ENCODE peak calls at places on chromosomes 6 and 20, in five cellular contexts. C is GM12878, F is H1, N is SK-N-SH, R is K562. E is an unnamed sample. For H3K4me1, the result is how much of the 10 kb centered on the place peaks cover.

GRCh38 chr6:159999240-159999671 is 30.4 kb downstream of the IGF2R start:
- DNase-seq in N (no peak), C (no peak), R (peak), F (no peak), E (peak)

GRCh38 chr20:54415967-54416366 is 59.4 kb upstream of the DOK5 start:
- DNase-seq in C (no peak), F (no peak), N (no peak), R (no peak), E (no peak)

GRCh38 chr20:62120990-62121775 is 1.1 kb upstream of the LSM14B start:
- DNase-seq in F (no peak), R (no peak), N (no peak), C (no peak), E (no peak)

GRCh38 chr20:44701889-44702288 is 13.3 kb upstream of the CCN5 start:
- DNase-seq in N (no peak), C (no peak), F (no peak), R (no peak), E (no peak)

GRCh38 chr20:31680286-31681127 is 42.2 kb downstream of the BCL2L1 start:
- DNase-seq in F (no peak), R (no peak), N (no peak), C (no peak), E (no peak)

GRCh38 chr6:74931567-74931966 is 274.3 kb downstream of the COL12A1 start:
- DNase-seq in N (no peak), F (no peak), C (no peak), R (no peak), E (no peak)

GRCh38 chr20:44264287-44264686 is 17.2 kb downstream of the GDAP1L1 start:
- DNase-seq in R (no peak), C (no peak), F (no peak), N (no peak), E (no peak)

GRCh38 chr6:130385059-130385695 is 19.4 kb downstream of the TMEM200A start:
- DNase-seq in F (no peak), R (no peak), C (no peak), N (no peak), E (no peak)

GRCh38 chr20:23939063-23939462 is 49.5 kb downstream of the GGTLC1 start:
- DNase-seq in R (no peak), C (no peak), F (no peak), N (no peak), E (no peak)

GRCh38 chr6:68951350-68951749 is 316.3 kb downstream of the ADGRB3 start:
- DNase-seq in N (no peak), F (no peak), C (no peak), R (no peak), E (no peak)

GRCh38 chr20:54140927-54141566 is 32.7 kb downstream of the CYP24A1 start:
- DNase-seq in N (no peak), C (no peak), R (no peak), F (no peak), E (peak)

GRCh38 chr6:139965393-139965792 is 590.9 kb upstream of the CITED2 start:
- DNase-seq in F (no peak), C (no peak), R (no peak), N (no peak), E (no peak)

GRCh38 chr20:31718952-31719643 is 3.6 kb downstream of the BCL2L1 start:
- DNase-seq in F (no peak), N (no peak), C (no peak), R (no peak), E (no peak)

GRCh38 chr6:98579089-98579488 is 255.3 kb upstream of the POU3F2 start:
- DNase-seq in N (no peak), F (no peak), R (no peak), C (no peak), E (no peak)

GRCh38 chr20:64092258-64093012 is 8.2 kb upstream of the LKAAEAR1 start:
- DNase-seq in F (no peak), R (no peak), N (no peak), C (no peak), E (no peak)

GRCh38 chr6:18367371-18367770 is 19.8 kb upstream of the RNF144B start:
- DNase-seq in F (no peak), N (no peak), C (no peak), R (no peak), E (no peak)

GRCh38 chr6:120355822-120356221 is 978.5 kb downstream of the TBC1D32 start:
- DNase-seq in R (no peak), F (no peak), N (peak), C (no peak), E (no peak)

GRCh38 chr6:81962198-81962597 is 209.7 kb upstream of the TENT5A start:
- DNase-seq in F (no peak), R (no peak), N (no peak), C (no peak), E (no peak)

DNA sequence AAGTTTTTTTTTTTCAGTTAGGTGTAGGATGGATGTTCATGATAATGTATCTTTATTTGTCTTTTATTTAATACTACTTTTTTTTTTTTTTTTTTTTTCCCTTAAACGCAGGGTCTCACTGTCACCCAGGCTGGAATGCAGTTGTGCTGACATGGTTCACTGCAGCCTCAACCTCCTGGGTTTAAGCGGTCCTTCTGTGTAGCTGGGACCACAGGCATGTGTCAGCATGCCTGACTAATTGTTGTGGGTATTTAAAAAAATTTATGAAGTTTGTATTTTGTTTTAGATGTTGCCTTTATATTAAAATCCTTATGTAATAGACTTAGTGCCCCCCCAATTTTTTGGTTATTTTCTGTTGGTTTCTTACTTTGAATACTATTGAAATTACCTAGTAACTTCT is 42.6 kb downstream of the NCOA3 start:
- DNase-seq in F (no peak), N (no peak), C (no peak), R (no peak), E (no peak)
- TF ChIP-seq TAF1 in F (no peak), N (no peak), C (no peak), R (no peak), E (no peak)

DNA sequence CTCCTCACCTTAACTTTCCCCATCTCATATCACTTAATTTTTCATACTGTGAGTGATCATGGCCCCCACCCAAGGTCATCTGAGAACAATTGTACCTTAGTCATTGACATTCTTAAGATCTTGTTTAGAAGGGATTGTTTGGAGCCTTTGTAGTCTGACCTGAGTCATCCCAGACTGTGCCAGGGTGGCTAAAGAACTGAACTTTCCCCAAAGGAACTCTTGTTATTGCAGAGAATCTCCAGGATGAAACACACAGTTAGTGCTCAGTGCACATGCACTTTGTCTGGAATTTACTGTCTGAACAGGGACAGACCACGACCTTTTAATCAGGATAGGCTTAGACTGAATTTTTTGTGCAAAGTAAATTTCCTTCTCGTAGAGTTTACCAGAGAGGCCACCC is 112.6 kb upstream of the CCN2 start:
- DNase-seq in F (no peak), N (no peak), R (no peak), C (no peak), E (peak)
- H3K4me1 ChIP-seq in F (under half), N (under half), R (under half), C (under half), E (under half)

GRCh38 chr6:12937971-12938370 is 221.4 kb downstream of the PHACTR1 start:
- DNase-seq in N (no peak), C (no peak), R (no peak), F (no peak), E (no peak)
- TF ChIP-seq TAF1 in N (no peak), C (no peak), R (no peak), F (no peak), E (no peak)

GRCh38 chr20:25057234-25058050 is 497 bp downstream of the ACSS1 start:
- DNase-seq in C (no peak), N (peak), F (peak), R (no peak), E (no peak)

GRCh38 chr20:25059487-25059820 is 1.5 kb upstream of the ACSS1 start:
- DNase-seq in N (no peak), R (no peak), C (no peak), F (no peak), E (no peak)

GRCh38 chr20:25059866-25060465 is 2.0 kb upstream of the ACSS1 start:
- DNase-seq in C (no peak), N (no peak), F (no peak), R (no peak), E (no peak)

GRCh38 chr20:25058051-25058796 is at the start of gene ACSS1:
- DNase-seq in N (peak), R (no peak), F (peak), C (peak), E (no peak)

DNA sequence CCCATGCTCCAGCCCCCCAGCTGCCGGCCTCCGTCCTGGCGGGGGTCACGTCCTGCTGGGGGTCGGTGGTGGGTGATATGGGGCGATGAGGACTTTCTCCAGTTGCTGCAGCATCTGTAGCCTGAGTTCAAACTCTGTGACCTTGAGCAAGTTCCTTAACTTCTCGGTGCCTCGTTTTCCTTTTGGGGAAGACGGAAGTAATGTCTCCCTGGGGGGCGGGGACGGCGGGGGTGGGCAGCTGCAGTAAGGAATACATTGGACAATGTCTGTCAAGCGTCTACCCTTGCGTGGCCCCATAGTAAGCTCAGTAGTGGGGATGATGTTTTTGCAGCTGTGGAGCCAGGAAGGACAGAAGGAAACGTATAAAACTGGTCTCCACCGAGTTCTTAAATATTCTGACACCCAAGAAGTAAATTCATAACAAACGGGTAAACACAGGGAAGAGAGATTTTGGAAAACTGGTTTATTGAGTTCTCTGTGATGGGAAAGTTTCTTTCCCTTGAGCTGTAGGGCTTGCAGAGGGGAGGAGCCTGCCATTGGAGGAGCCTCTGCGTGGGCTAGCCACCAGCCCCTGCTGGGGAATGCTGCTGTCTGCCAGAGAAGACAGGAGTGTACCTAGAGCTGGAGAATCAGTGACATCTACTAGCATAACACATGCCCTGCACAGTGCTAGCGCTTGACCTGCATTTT is 1.0 kb upstream of the ACSS1 start:
- DNase-seq in F (no peak), N (peak), C (no peak), R (no peak), E (peak)
- H3K4me1 ChIP-seq in F (under half), N (under half), C (under half), R (under half), E (half or more)

GRCh38 chr6:63348836-63349235 is 29.1 kb upstream of the LGSN start:
- DNase-seq in R (no peak), N (no peak), F (no peak), C (no peak), E (no peak)

GRCh38 chr6:63346217-63346834 is 26.5 kb upstream of the LGSN start:
- DNase-seq in N (no peak), F (no peak), R (no peak), C (no peak), E (no peak)

GRCh38 chr6:63351995-63352586 is 32.3 kb upstream of the LGSN start:
- DNase-seq in F (no peak), R (no peak), N (no peak), C (peak), E (peak)

GRCh38 chr6:63349401-63349800 is 29.6 kb upstream of the LGSN start:
- DNase-seq in N (no peak), C (no peak), R (no peak), F (no peak), E (no peak)

GRCh38 chr6:63347599-63347998 is 27.8 kb upstream of the LGSN start:
- DNase-seq in N (no peak), C (no peak), F (no peak), R (no peak), E (peak)
- TF ChIP-seq TAF1 in N (no peak), C (no peak), F (no peak), R (no peak), E (no peak)

DNA sequence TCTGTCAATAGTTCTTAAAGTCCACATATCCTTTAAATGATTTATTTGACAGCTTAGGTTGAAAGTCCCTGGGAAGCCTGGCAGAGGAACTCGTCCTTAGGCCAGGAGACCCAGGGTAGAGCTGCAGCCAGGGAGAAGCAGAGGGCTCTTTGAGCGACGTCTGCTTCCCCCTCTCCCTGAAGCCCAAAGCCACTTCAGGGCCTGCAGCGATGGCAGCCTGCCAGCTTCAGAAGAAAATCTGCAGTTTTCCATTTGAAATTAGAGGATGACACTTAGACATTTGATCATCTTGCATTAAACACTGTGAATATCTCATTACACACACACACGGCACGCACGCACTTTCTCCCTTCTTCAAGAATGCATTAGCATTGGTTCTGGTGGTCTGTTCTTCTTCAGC is 96.5 kb downstream of the PLEKHG1 start:
- DNase-seq in R (no peak), C (no peak), F (no peak), N (no peak), E (no peak)
- H3K4me1 ChIP-seq in R (under half), C (under half), F (under half), N (under half), E (under half)